ENCODE peak calls at places on chromosomes 11 and 22, in five cellular contexts. V, A, G, J and M are unnamed samples.

GRCh38 chr11:1844221-1845094 is 5.7 kb downstream of the TNNI2 start:
- DNase-seq in V (no peak), A (no peak), G (no peak), J (peak; percentile 85), M (peak; percentile 84)

GRCh38 chr22:49426098-49426497 is 401.6 kb downstream of the BRD1 start:
- DNase-seq in V (no peak), A (no peak), G (no peak), J (no peak), M (no peak)

GRCh38 chr11:90178751-90179150 is 44.1 kb downstream of the CHORDC1 start:
- DNase-seq in V (no peak), A (no peak), G (peak; percentile 93), J (no peak), M (no peak)

GRCh38 chr22:39290248-39290720 is 29.1 kb downstream of the RPL3 start:
- DNase-seq in V (no peak), A (no peak), G (peak; percentile 94), J (no peak), M (no peak)

GRCh38 chr11:103091024-103091423 is 936 bp downstream of the DCUN1D5 start:
- DNase-seq in V (peak; percentile 44), A (no peak), G (peak; percentile 43), J (no peak), M (no peak)

GRCh38 chr22:32073823-32074380 is 30.8 kb downstream of the SLC5A1 start:
- DNase-seq in V (no peak), A (no peak), G (no peak), J (no peak), M (no peak)

GRCh38 chr11:92667446-92668165 is 301.8 kb upstream of the MTNR1B start:
- DNase-seq in V (no peak), A (no peak), G (no peak), J (no peak), M (no peak)

GRCh38 chr22:49052023-49052538 is 775.6 kb downstream of the BRD1 start:
- DNase-seq in V (no peak), A (peak; percentile 12), G (no peak), J (no peak), M (peak; percentile 58)

GRCh38 chr11:62433141-62433543 is 14.3 kb downstream of the SCGB1A1 start:
- DNase-seq in V (no peak), A (no peak), G (no peak), J (no peak), M (no peak)

GRCh38 chr22:31260474-31260856 is 31.8 kb downstream of the PIK3IP1 start:
- DNase-seq in V (no peak), A (no peak), G (no peak), J (no peak), M (no peak)

GRCh38 chr11:120667281-120667680 is 155.7 kb downstream of the GRIK4 start:
- DNase-seq in V (no peak), A (no peak), G (no peak), J (no peak), M (peak; percentile 69)

DNA sequence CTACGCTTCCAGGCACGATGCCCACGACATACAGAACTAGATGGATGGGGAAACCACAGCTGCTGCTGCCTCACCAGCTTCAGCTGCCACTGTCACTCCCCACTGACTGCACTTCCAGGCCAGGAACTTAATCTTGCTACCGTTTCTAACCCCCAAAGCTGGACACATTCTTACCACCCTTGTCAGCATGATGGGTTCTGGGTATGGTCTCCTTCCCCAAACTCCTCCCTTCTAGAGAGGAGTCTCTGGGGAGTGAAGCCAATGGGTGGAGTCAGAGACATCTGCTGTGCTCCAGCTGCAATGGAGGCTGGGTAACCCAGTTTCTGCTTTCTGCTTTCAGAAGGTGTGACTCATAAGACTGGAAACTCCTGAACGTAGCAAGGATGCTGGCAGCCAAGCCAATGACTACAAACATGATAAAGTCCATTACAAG is 87.0 kb upstream of the THY1 start:
- DNase-seq in V (no peak), A (no peak), G (peak; percentile 44), J (no peak), M (no peak)
- H3K4me3 ChIP-seq in V (no peak overlapping the region), A (no peak overlapping the region), G (no peak overlapping the region), J (no peak overlapping the region), M (no peak overlapping the region)

GRCh38 chr11:123235687-123236261 is 40.7 kb upstream of the CLMP start:
- DNase-seq in V (no peak), A (no peak), G (no peak), J (no peak), M (no peak)
- H3K4me3 ChIP-seq in V (no peak overlapping the region), A (no peak overlapping the region), G (no peak overlapping the region), J (no peak overlapping the region), M (no peak overlapping the region)

GRCh38 chr11:67576742-67577475 is 6.7 kb upstream of the GSTP1 start:
- DNase-seq in V (peak; percentile 49), A (no peak), G (peak; percentile 24), J (no peak), M (no peak)

GRCh38 chr11:67572747-67573419 is 10.7 kb upstream of the GSTP1 start:
- DNase-seq in V (peak; percentile 78), A (no peak), G (peak; percentile 72), J (peak; percentile 70), M (peak; percentile 77)

GRCh38 chr11:67572305-67572704 is 11.3 kb upstream of the GSTP1 start:
- DNase-seq in V (no peak), A (no peak), G (no peak), J (no peak), M (no peak)

DNA sequence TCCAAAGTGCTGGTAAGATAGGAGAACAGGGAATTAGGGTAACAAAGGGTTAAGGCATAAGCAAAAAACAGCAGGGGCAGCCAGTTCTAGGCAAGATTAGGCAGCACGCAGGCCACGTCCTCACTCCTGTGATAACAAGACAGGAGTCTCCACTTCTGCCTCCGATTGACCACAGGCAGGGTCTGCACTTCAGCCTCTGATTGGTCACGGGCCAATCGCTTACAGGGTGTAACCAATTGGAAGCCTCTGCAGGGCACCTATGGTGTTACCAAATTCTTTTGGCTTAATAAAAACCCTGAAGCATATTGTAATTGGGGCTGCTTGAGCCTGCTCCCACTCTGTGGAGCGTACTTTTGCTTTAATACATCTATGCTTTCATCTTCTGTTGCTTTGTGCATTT is 12.2 kb upstream of the GSTP1 start:
- DNase-seq in V (no peak), A (no peak), G (no peak), J (no peak), M (no peak)
- H3K4me3 ChIP-seq in V (no peak overlapping the region), A (no peak overlapping the region), G (no peak overlapping the region), J (no peak overlapping the region), M (no peak overlapping the region)

GRCh38 chr22:35541254-35541748 is 670 bp downstream of the RASD2 start:
- DNase-seq in V (peak; percentile 39), A (no peak), G (no peak), J (no peak), M (no peak)
- H3K4me3 ChIP-seq in V (peak overlapping the region; percentile 36), A (peak overlapping the region; percentile 15), G (peak overlapping the region; percentile 90), J (peak overlapping the region; percentile 40), M (peak overlapping the region; percentile 56)

DNA sequence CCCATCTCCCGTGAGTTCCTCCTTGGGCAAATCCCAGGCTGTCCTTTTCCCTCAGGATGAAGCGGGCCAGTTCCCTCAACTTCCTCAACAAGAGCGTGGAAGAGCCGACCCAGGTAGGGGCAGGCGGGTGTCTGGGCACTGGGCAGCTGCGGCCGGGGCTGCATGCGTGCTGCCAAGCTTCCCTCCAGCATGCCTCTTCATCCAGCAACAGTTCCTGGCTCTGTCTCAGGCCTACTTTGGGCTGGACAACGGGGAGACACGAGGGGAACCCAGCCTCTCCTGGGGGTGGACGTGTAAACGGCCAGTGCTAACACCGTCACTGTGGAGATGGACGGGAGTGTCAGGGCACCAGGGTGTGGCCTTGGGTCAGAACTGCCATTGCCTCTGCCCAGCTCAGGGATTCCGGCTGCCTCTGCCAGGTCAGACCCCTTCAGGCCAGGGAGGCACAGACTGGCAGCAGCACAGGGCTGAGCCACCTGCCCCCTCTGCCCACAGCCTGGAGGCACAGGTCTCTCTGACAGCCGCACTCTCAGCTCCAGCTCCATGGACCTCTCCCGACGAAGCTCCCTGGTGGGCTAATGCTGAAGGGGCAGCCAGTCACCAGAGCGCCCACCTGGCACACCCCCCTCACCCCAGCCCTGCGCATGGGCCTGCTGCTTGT is 1.9 kb upstream of the RAB1B start:
- DNase-seq in V (no peak), A (no peak), G (no peak), J (no peak), M (peak; percentile 65)
- H3K4me3 ChIP-seq in V (no peak overlapping the region), A (no peak overlapping the region), G (no peak overlapping the region), J (no peak overlapping the region), M (peak overlapping the region; percentile 99)